ENCODE peak calls at places on chromosomes 3 and 15, in four cellular contexts. C, R, N and J are unnamed samples.

GRCh38 chr3:127124135-127124534 is 68.8 kb upstream of the PRR23E start:
- DNase-seq in N (no peak), R (peak; percentile 4), C (no peak), J (no peak)

GRCh38 chr3:151912041-151912440 is 38.6 kb downstream of the SUCNR1 start:
- DNase-seq in R (peak; percentile 54), N (no peak), C (no peak), J (peak; percentile 65)

GRCh38 chr3:170222647-170223541 is 670 bp downstream of the PRKCI start:
- DNase-seq in N (no peak), C (peak; percentile 76), R (peak; percentile 28), J (peak; percentile 54)

GRCh38 chr3:193901007-193901406 is 234.9 kb upstream of the HES1 start:
- DNase-seq in C (no peak), N (no peak), R (no peak), J (no peak)

GRCh38 chr3:32399030-32399620 is 7.5 kb downstream of the CMTM7 start:
- DNase-seq in R (peak; percentile 60), N (no peak), C (peak; percentile 57), J (peak; percentile 73)

GRCh38 chr3:190193210-190193609 is 72.5 kb upstream of the P3H2 start:
- DNase-seq in R (peak; percentile 61), C (no peak), N (no peak), J (no peak)

GRCh38 chr3:161038725-161039124 is 66.4 kb downstream of the B3GALNT1 start:
- DNase-seq in R (no peak), C (no peak), N (no peak), J (peak; percentile 62)

GRCh38 chr3:128009952-128010846 is 42.0 kb upstream of the SEC61A1 start:
- DNase-seq in R (peak; percentile 50), C (no peak), N (no peak), J (no peak)

GRCh38 chr3:73405853-73406252 is 218.9 kb downstream of the PDZRN3 start:
- DNase-seq in N (no peak), R (peak; percentile 42), C (no peak), J (no peak)

GRCh38 chr3:34011171-34012101 is 213.0 kb downstream of the PDCD6IP start:
- DNase-seq in N (no peak), C (peak; percentile 36), R (peak; percentile 63), J (peak; percentile 8)

GRCh38 chr3:49501258-49501609 is 31.2 kb downstream of the DAG1 start:
- DNase-seq in R (no peak), C (no peak), N (no peak), J (no peak)

GRCh38 chr15:45634442-45635190 is at the start of gene SQOR:
- DNase-seq in N (peak; percentile 59), C (peak; percentile 15), R (peak; percentile 54), J (peak; percentile 77)

GRCh38 chr3:158728851-158729250 is 3.4 kb downstream of the RARRES1 start:
- DNase-seq in C (no peak), R (no peak), N (no peak), J (no peak)

GRCh38 chr3:94024385-94024784 is 4.0 kb downstream of the STX19 start:
- DNase-seq in R (peak; percentile 24), N (no peak), C (no peak), J (no peak)

GRCh38 chr15:70653426-70653825 is 109.9 kb downstream of the UACA start:
- DNase-seq in C (no peak), N (no peak), R (no peak), J (no peak)

GRCh38 chr15:94584833-94585244 is 353.5 kb downstream of the MCTP2 start:
- DNase-seq in R (no peak), N (peak; percentile 36), C (no peak), J (peak; percentile 98)

GRCh38 chr3:129195731-129196256 is 12.1 kb upstream of the CNBP start:
- DNase-seq in R (peak; percentile 96), C (no peak), N (no peak), J (peak; percentile 82)

GRCh38 chr3:129824926-129825541 is 68.5 kb downstream of the TMCC1 start:
- DNase-seq in C (peak; percentile 60), N (peak; percentile 20), R (peak; percentile 58), J (peak; percentile 59)

GRCh38 chr3:152902141-152902669 is 67.3 kb downstream of the P2RY1 start:
- DNase-seq in C (no peak), N (no peak), R (no peak), J (no peak)

DNA sequence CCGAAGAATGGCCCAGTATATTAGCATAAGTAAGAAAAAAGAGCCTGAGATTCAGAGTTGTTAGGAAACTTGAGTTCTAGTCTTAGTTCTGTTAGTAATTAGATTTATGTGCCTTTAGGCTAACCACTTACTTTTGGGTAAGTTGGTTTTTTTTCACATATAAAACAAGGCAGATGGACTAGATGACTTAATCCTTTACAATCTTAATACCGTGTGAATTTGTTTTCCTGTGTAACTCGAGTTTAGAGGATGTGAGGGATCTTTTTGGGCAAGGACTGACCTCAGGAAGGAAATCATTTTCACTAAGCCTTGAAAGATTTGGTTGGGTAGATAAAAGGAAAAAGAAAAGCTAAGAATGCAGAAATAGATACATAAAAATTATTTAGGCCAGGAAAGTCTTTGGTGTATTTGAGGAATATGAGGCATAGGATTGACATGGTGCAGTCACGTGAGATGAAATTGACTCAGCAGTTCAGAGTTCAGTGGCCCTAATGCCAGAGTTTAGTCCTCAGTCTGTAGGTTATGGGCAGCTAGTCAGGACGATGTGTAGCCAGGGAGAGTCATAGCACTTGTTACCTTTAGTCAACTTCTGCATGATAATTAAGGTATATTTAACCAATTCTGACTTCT is 34.6 kb downstream of the PAK2 start:
- DNase-seq in R (no peak), C (no peak), N (peak; percentile 17), J (peak; percentile 67)
- H3K9me3 ChIP-seq in R (no peaks in the 10 kb centered on the region), C (peaks cover 6% of the 10 kb centered on the region), N (peaks cover 12% of the 10 kb centered on the region), J (no peaks in the 10 kb centered on the region)

DNA sequence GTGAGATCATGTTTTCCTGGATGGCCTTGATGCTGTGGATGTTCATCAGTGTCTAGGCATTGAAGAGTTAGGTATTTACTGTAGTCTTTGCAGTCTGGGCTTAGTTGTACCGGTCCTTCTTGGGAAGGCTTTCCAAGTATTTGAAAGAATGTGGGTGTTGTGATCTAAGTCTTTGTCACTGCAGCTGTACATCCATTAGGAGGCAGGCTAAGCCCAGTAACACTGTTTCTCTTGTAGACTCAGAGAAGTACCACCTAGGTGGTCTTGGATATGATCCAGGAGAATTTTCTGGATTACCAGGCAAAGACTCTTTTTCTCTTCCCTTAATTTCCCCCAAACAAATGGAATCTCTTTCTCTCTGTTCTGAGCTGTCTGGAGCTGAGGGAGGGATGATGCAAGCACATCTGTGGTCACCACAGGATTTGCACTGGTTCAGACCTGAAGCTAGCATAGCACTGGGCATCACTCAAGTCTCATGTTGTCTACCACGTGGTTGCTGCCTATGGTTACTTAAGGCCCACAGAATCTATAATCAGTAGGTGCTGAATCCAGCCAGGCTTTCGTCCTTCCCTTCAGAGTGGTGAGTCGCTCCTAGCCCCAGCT is 227.6 kb downstream of the NECTIN3 start:
- DNase-seq in N (no peak), R (peak; percentile 52), C (no peak), J (no peak)
- TF ChIP-seq POLR2A in N (no peak), R (no peak), C (no peak), J (no peak)

GRCh38 chr3:179146911-179147570 is 1.1 kb upstream of the PIK3CA start:
- DNase-seq in R (peak; percentile 68), C (peak; percentile 56), N (peak; percentile 42), J (peak; percentile 91)
- TF ChIP-seq FOS in R (no peak), C (no peak), N (no peak), J (no peak)

DNA sequence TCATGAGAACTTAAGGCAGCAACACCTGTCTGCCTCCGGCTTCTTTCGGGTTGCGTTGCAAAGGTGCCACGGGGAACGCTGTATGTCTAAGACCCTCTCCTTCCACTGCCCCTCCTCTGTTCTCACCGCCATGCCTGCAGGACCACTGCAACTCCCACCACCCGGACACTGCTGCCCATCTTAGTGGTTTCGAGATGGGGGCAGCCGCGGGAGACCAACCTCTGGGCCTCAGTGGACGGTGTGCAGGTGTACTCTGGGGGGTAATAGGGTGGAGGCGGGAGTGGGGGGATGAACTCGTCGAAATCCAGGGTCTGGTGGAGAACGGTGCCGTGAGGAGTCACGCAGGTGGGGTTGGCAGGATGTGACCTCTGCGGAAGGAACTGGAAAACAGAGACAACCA is 132.8 kb downstream of the NSMCE3 start:
- DNase-seq in N (no peak), C (no peak), R (no peak), J (no peak)
- H3K9me3 ChIP-seq in N (no peaks in the 10 kb centered on the region), C (no peaks in the 10 kb centered on the region), R (no peaks in the 10 kb centered on the region), J (no peaks in the 10 kb centered on the region)

GRCh38 chr15:48522123-48522522 is 123.4 kb downstream of the FBN1 start:
- DNase-seq in N (no peak), R (no peak), C (no peak), J (no peak)

GRCh38 chr15:48515497-48515896 is 130.0 kb downstream of the FBN1 start:
- DNase-seq in N (no peak), C (no peak), R (no peak), J (no peak)

GRCh38 chr15:48522911-48523310 is 122.6 kb downstream of the FBN1 start:
- DNase-seq in C (no peak), N (no peak), R (peak; percentile 33), J (no peak)

GRCh38 chr15:48516125-48516524 is 129.4 kb downstream of the FBN1 start:
- DNase-seq in C (no peak), R (no peak), N (no peak), J (no peak)

GRCh38 chr15:48520376-48521155 is 124.9 kb downstream of the FBN1 start:
- DNase-seq in R (no peak), C (no peak), N (no peak), J (peak; percentile 69)
- TF ChIP-seq POLR2A in R (no peak), C (no peak), N (no peak), J (no peak)

GRCh38 chr3:188687389-188687788 is 484.4 kb upstream of the TPRG1 start:
- DNase-seq in N (no peak), R (peak; percentile 86), C (no peak), J (peak; percentile 6)
- TF ChIP-seq FOS in N (no peak), R (no peak), C (no peak), J (no peak)

DNA sequence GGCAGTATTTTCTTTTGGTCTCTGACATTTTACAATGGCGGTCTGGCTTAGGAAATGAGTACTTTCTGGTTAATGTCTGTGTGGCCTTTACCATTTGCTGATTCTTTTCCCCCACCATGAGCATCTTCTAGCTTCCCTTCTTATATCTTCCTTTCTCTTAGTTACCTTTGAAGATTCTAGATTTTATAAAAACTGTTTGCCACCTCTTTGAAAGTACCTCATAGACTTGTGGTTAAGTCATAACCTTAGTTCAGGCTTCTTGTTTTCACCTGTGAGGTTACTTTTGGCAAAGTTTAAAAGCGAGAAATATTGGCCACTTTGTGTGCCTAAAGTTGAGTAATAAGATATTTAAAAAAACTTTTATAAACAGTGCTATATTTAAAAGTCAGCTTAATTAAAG is 147.4 kb downstream of the FMN1 start:
- DNase-seq in N (no peak), R (no peak), C (no peak), J (no peak)
- H3K9me3 ChIP-seq in N (no peaks in the 10 kb centered on the region), R (peaks cover 6% of the 10 kb centered on the region), C (no peaks in the 10 kb centered on the region), J (no peaks in the 10 kb centered on the region)